ENCODE peak calls at places on chromosomes 12 and 14, in ten cellular contexts. D, U, L, H, J, T, E, A, V and B are unnamed samples.

GRCh38 chr12:7060353-7060954 is at the start of gene C1S:
- DNase-seq in H (peak; percentile 99), E (no peak), V (no peak), U (peak; percentile 87), J (peak; percentile 6), A (no peak), T (no peak), L (peak; percentile 80), D (no peak), B (no peak)

GRCh38 chr12:107822356-107822755 is 47.9 kb downstream of the ASCL4 start:
- DNase-seq in T (no peak), J (peak; percentile 8), L (no peak), V (no peak), U (no peak), E (no peak), A (no peak), H (no peak), D (no peak), B (no peak)

GRCh38 chr12:76020281-76020680 is 11.3 kb downstream of the PHLDA1 start:
- DNase-seq in E (peak; percentile 81), H (no peak), A (no peak), D (peak; percentile 33), L (no peak), T (peak; percentile 15), V (peak; percentile 48), U (no peak), J (no peak), B (peak; percentile 29)

GRCh38 chr12:78703820-78704525 is 160.6 kb upstream of the SYT1 start:
- DNase-seq in L (no peak), A (no peak), H (no peak), U (no peak), E (peak; percentile 22), J (no peak), D (no peak), T (no peak), V (no peak), B (no peak)

GRCh38 chr14:70640938-70641547 is 673 bp upstream of the TTC9 start:
- DNase-seq in J (no peak), L (peak; percentile 40), E (no peak), T (peak; percentile 60), H (no peak), A (peak; percentile 54), D (peak; percentile 51), V (no peak), U (peak; percentile 79), B (peak; percentile 32)

GRCh38 chr14:35506927-35507326 is 27.0 kb upstream of the INSM2 start:
- DNase-seq in L (no peak), V (no peak), D (no peak), T (no peak), U (no peak), A (no peak), E (no peak), H (no peak), J (no peak), B (no peak)

GRCh38 chr12:9813821-9814798 is 13.2 kb upstream of the KLRF1 start:
- DNase-seq in T (peak; percentile 23), J (peak; percentile 81), E (peak; percentile 13), H (no peak), V (peak; percentile 91), U (peak; percentile 90), L (peak; percentile 62), D (peak; percentile 86), A (peak; percentile 80), B (peak; percentile 78)

GRCh38 chr12:12032260-12032761 is 38.4 kb upstream of the BCL2L14 start:
- DNase-seq in D (peak; percentile 67), A (peak; percentile 70), U (no peak), E (no peak), T (no peak), L (no peak), J (no peak), H (no peak), V (no peak), B (no peak)

GRCh38 chr12:31906581-31907286 is 52.5 kb upstream of the RESF1 start:
- DNase-seq in U (no peak), V (no peak), A (no peak), J (no peak), D (no peak), H (no peak), L (no peak), E (no peak), T (no peak), B (no peak)
- H3K9me3 ChIP-seq in U (peaks cover 3% of the 10 kb centered on the region), V (peaks cover 12% of the 10 kb centered on the region), A (peaks cover 5% of the 10 kb centered on the region), J (no peaks in the 10 kb centered on the region), D (peaks cover 13% of the 10 kb centered on the region), H (peaks cover 3% of the 10 kb centered on the region), L (no peaks in the 10 kb centered on the region), E (no peaks in the 10 kb centered on the region), T (peaks cover 26% of the 10 kb centered on the region), B (peaks cover 4% of the 10 kb centered on the region)

GRCh38 chr12:130617219-130617618 is 98.9 kb downstream of the RIMBP2 start:
- DNase-seq in L (no peak), H (no peak), V (no peak), D (no peak), T (no peak), J (no peak), U (no peak), A (no peak), E (no peak), B (no peak)

GRCh38 chr12:130613131-130613530 is 103.0 kb downstream of the RIMBP2 start:
- DNase-seq in H (no peak), A (no peak), T (no peak), E (no peak), U (no peak), D (no peak), V (no peak), J (no peak), L (no peak), B (no peak)

GRCh38 chr12:130613831-130614230 is 102.3 kb downstream of the RIMBP2 start:
- DNase-seq in U (no peak), D (no peak), V (no peak), A (no peak), T (no peak), E (no peak), J (no peak), L (no peak), H (no peak), B (no peak)

GRCh38 chr12:130619378-130619970 is 96.6 kb downstream of the RIMBP2 start:
- DNase-seq in A (no peak), L (no peak), V (no peak), U (no peak), E (no peak), H (no peak), D (no peak), T (no peak), J (no peak), B (no peak)

DNA sequence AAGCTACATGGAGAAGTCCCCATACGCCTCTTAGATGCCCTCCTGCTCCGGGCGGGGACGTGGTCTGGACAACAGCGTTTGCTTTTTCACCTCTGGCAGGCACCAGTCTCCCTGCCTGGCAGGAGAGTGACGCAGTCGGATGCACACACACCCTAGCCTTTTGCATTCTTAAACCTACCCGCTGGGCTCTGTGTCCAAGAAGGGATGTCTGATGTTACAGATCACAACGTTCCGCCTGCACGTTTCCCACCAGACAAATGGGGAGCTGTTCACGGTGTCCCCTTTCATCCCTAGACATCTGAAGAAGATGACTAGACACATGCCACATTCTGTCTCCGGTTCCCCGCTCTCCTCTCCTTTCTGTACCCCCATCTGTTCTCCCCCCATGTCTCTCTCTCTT is 100.2 kb downstream of the RIMBP2 start:
- DNase-seq in U (no peak), A (no peak), T (no peak), D (no peak), E (no peak), L (no peak), V (no peak), J (no peak), H (no peak), B (no peak)
- H3K9me3 ChIP-seq in U (no peaks in the 10 kb centered on the region), A (no peaks in the 10 kb centered on the region), T (no peaks in the 10 kb centered on the region), D (no peaks in the 10 kb centered on the region), E (no peaks in the 10 kb centered on the region), L (no peaks in the 10 kb centered on the region), V (no peaks in the 10 kb centered on the region), J (no peaks in the 10 kb centered on the region), H (no peaks in the 10 kb centered on the region), B (no peaks in the 10 kb centered on the region)

GRCh38 chr12:113655919-113656318 is 184.2 kb upstream of the LHX5 start:
- DNase-seq in J (no peak), D (no peak), U (no peak), L (no peak), A (no peak), H (no peak), T (no peak), E (no peak), V (no peak), B (no peak)

GRCh38 chr12:113659416-113659815 is 187.7 kb upstream of the LHX5 start:
- DNase-seq in E (no peak), L (no peak), H (no peak), V (no peak), U (no peak), D (no peak), T (no peak), A (no peak), J (no peak), B (no peak)

GRCh38 chr12:113655479-113655878 is 183.8 kb upstream of the LHX5 start:
- DNase-seq in H (no peak), V (no peak), J (no peak), T (no peak), E (no peak), A (no peak), D (no peak), U (no peak), L (no peak), B (no peak)

GRCh38 chr12:113659015-113659414 is 187.3 kb upstream of the LHX5 start:
- DNase-seq in J (no peak), H (no peak), A (no peak), U (no peak), V (no peak), D (no peak), E (no peak), T (no peak), L (no peak), B (no peak)

DNA sequence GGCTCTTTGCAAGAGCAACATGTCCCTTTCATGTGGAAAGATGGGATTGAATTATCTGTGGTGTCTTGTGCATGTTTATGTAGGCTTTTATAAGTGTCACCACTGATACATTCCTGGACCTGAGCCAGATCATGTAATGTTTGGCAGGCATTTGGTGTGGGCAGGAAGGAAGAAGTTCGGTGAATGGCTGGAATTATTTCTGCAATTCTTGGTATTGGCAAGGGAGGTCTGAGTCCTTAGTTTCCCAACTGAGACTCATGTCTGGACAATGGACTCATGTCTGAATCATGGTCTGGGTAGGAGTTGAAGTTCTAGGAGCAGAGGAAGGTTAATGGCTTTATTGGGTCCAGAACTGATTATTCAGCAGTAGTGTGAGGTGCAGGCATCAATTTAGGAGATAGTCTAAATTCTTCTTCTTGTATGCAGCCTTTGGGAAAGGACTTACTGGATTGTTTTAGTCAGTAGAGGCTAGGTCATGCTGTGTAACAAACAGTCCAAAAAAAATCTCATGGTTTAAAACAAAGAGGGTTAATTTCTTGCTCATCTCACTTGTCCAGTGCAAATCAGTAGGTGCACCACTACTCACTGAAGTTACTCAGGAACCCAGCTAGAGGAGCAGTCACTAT is 186.5 kb upstream of the LHX5 start:
- DNase-seq in J (no peak), U (no peak), H (no peak), L (no peak), T (no peak), E (no peak), D (no peak), A (no peak), V (no peak), B (no peak)
- H3K9me3 ChIP-seq in J (no peaks in the 10 kb centered on the region), U (peaks cover 9% of the 10 kb centered on the region), H (no peaks in the 10 kb centered on the region), L (no peaks in the 10 kb centered on the region), T (no peaks in the 10 kb centered on the region), E (no peaks in the 10 kb centered on the region), D (no peaks in the 10 kb centered on the region), A (no peaks in the 10 kb centered on the region), V (no peaks in the 10 kb centered on the region), B (no peaks in the 10 kb centered on the region)

DNA sequence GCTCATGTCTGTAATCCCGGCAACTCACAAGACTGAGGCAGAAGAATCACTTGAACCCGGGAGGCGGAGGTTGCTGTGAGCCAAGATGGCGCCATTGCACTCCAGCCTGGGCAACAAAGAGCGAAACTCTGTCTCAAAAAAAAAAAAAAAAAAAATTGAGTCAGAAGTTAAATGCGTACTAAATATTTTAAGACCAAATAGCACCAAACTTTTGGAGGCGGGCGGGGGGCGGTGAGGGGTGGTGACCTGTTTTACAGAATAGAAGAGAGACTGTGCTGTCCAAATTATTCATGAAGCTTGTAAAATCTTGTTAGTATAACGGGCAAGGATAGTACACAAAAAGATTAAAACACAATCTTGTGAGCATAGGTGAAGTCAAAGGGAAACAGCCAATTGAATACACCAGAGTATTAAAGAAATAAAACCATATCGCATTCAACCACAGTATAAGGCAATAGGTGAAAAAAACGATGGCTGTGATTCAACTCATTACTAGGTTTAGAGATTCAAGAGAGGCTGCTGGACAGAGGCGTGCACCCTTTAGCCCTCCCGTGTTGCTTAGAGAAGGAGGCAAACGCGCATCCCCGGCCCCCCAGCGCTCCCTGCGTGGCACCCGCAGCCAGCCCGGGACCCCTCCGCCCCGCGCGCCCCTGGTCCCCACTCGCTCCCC is 571 bp downstream of the ZNF891 start:
- DNase-seq in E (no peak), L (peak; percentile 19), V (no peak), A (no peak), H (no peak), J (no peak), T (no peak), D (peak; percentile 36), U (no peak), B (no peak)
- H3K9me3 ChIP-seq in E (peaks cover 11% of the 10 kb centered on the region), L (peaks cover 4% of the 10 kb centered on the region), V (peaks cover 73% of the 10 kb centered on the region), A (peaks cover 58% of the 10 kb centered on the region), H (peaks cover 49% of the 10 kb centered on the region), J (peaks cover 56% of the 10 kb centered on the region), T (peaks cover 21% of the 10 kb centered on the region), D (peaks cover 74% of the 10 kb centered on the region), U (peaks cover 16% of the 10 kb centered on the region), B (peaks cover 27% of the 10 kb centered on the region)